ENCODE peak calls at places on chromosomes 5 and 9, in eight cellular contexts. F is stomach, S is A549, B is ovary, A is upper lobe of left lung, R is heart left ventricle, Z is uterus, N is body of pancreas. I is an unnamed sample.

GRCh38 chr9:122819791-122820489 is 8.4 kb downstream of the PDCL start:
- DNase-seq in R (no peak), A (no peak), S (no peak), B (no peak), F (no peak), Z (no peak), N (no peak), I (no peak)

GRCh38 chr5:141876628-141877477 is 1.4 kb downstream of the PCDH1 start:
- DNase-seq in N (peak), B (no peak), S (no peak), A (no peak), R (no peak), Z (no peak), F (peak), I (no peak)

GRCh38 chr5:68114641-68115040 is 100.9 kb upstream of the PIK3R1 start:
- DNase-seq in R (no peak), B (no peak), N (no peak), A (no peak), S (no peak), F (no peak), Z (no peak), I (no peak)

GRCh38 chr5:62767650-62768049 is 189.0 kb downstream of the LRRC70 start:
- DNase-seq in R (no peak), N (no peak), F (no peak), A (no peak), S (no peak), Z (no peak), B (no peak), I (no peak)

GRCh38 chr9:87813119-87813463 is 69.6 kb upstream of the SPATA31E1 start:
- DNase-seq in Z (no peak), N (no peak), R (no peak), S (no peak), A (no peak), F (no peak), B (no peak), I (no peak)

GRCh38 chr5:92527311-92528078 is 1053.5 kb downstream of the NR2F1-AS1 start:
- DNase-seq in N (no peak), A (no peak), Z (no peak), F (no peak), B (no peak), R (no peak), S (no peak), I (no peak)

GRCh38 chr9:30677256-30677655 is 1707.2 kb upstream of the ACO1 start:
- DNase-seq in A (no peak), Z (no peak), F (no peak), N (no peak), S (no peak), R (no peak), B (no peak), I (no peak)

GRCh38 chr5:179873176-179873575 is 14.6 kb upstream of the MRNIP start:
- DNase-seq in R (no peak), Z (no peak), N (no peak), A (no peak), S (no peak), B (no peak), F (no peak), I (no peak)

GRCh38 chr9:16136961-16137360 is 584.1 kb downstream of the CCDC171 start:
- DNase-seq in N (no peak), R (no peak), A (no peak), B (no peak), F (no peak), S (no peak), Z (peak), I (peak)

GRCh38 chr9:90843530-90843929 is 41.9 kb downstream of the SYK start:
- DNase-seq in B (no peak), A (no peak), N (no peak), Z (no peak), S (no peak), R (no peak), F (no peak), I (no peak)

GRCh38 chr5:55450050-55450765 is 84.6 kb downstream of the PLPP1 start:
- DNase-seq in B (no peak), F (no peak), A (no peak), N (no peak), S (no peak), Z (no peak), R (no peak), I (no peak)

GRCh38 chr9:93136011-93136440 is 2.0 kb upstream of the NINJ1 start:
- DNase-seq in Z (no peak), N (no peak), R (no peak), F (no peak), S (no peak), B (peak), A (no peak), I (no peak)

GRCh38 chr5:1834022-1834551 is 32.9 kb downstream of the NDUFS6 start:
- DNase-seq in S (no peak), N (no peak), F (no peak), Z (no peak), A (no peak), R (peak), B (no peak), I (no peak)

GRCh38 chr5:43556857-43557593 is at the start of gene PAIP1:
- DNase-seq in F (peak), S (peak), N (peak), A (peak), R (peak), B (peak), Z (peak), I (peak)

GRCh38 chr5:5295361-5295760 is 127.1 kb upstream of the ICE1 start:
- DNase-seq in F (no peak), Z (no peak), N (no peak), B (no peak), R (no peak), S (no peak), A (no peak), I (no peak)

GRCh38 chr5:143683459-143683858 is 128.5 kb upstream of the HMHB1 start:
- DNase-seq in R (no peak), Z (no peak), F (no peak), B (no peak), S (no peak), A (no peak), N (no peak), I (no peak)

GRCh38 chr9:124041817-124042116 is 30.2 kb downstream of the LHX2 start:
- DNase-seq in Z (no peak), R (no peak), S (no peak), B (no peak), A (no peak), F (no peak), N (no peak), I (no peak)

GRCh38 chr5:102762095-102762534 is 7.0 kb downstream of the PAM start:
- DNase-seq in R (no peak), B (no peak), S (no peak), Z (no peak), F (no peak), A (no peak), N (no peak), I (no peak)

DNA sequence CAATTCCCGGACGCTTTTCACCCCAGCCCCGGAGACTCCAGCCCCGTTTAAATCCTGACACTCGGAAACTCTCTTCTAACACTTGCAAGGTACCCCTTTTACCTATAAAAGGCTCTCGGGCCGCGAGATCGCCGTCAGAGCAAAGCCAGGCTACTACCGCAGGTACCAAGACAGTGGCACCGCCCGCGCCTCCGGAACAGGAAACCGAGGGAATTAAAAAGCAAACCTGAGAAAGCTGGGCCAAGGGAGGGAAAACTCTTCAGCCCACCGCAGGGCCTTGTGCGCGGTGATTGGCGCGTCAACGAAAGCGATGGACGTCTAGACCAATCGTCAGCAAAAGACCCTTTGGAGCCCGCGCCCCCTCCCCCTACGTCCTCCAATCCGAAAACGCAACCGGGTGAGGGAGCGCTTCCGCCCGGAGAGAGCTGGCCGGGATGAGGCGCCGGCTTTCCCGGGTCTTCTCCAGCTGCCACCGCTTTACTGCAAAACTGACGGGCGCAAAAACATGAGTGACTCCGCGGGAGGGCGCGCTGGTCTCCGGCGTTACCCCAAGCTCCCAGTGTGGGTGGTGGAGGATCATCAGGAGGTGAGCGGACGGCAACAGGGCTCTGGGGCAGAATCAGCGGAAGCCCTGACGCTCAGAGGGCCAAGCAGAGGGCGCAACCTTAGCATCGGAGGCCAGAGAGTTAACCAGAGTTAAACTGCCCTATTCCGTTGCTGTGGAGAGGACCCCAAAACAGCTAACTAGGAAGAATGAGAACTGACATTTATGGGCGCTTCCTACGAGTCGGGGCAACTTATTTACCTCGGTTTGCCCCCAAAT is at the start of the genes C5orf22 and DROSHA:
- DNase-seq in N (peak), R (peak), B (peak), A (peak), S (peak), F (peak), Z (peak), I (peak)
- TF ChIP-seq POLR2A in N (peak), R (peak), B (no peak), A (peak), S (peak), F (no peak), Z (peak), I (peak)

DNA sequence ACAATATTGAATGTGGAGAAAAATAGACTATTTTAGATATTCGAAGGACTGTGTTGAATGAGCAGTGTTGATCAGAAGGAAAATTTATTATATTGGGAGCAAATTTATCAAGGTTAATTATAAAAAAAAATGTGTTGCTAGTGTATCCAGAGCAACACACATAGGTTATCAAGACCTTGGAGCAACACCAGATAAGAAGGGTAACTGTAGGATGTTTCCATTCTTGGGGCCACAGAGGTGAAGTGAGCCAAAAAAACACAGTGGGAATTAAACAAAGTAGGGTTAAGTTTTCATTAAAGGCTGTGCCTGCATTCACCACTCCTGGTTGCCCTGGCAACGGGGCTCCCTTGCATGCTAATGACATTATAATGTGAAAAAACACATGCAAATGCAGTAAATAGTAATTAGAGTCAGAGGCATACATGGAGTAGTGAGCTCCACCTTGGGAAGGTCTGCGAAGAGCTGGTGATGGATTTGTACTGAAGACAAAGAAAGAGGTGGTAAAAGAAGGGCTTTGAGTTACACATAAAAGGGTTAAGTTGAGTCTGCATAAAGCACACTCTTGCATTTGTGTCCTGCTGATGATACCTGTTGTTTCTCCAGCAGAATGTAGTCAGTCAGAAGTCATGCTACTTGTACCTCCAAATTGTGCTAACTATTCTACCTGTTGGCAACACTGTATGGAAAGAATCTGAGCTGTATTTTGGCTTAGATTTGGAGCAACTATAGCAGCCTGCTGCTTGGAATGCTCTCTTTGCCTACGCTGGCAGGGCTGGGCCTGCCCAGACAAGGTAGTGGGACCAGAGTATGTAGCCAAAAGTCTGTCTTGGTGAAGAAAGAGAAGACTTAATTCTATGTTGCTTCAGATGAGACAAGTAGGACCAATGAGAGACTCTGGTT is 59.6 kb downstream of the ATG10 start:
- DNase-seq in R (no peak), N (no peak), Z (no peak), F (no peak), A (no peak), S (no peak), B (no peak), I (no peak)
- TF ChIP-seq POLR2A in R (no peak), N (no peak), Z (no peak), F (no peak), A (no peak), S (no peak), B (no peak), I (no peak)

GRCh38 chr5:133025804-133026663 is at the start of gene ZCCHC10:
- DNase-seq in F (peak), A (peak), Z (peak), N (peak), S (peak), R (peak), B (peak), I (peak)
- TF ChIP-seq POLR2A in F (no peak), A (peak), Z (peak), N (peak), S (peak), R (peak), B (peak), I (peak)

DNA sequence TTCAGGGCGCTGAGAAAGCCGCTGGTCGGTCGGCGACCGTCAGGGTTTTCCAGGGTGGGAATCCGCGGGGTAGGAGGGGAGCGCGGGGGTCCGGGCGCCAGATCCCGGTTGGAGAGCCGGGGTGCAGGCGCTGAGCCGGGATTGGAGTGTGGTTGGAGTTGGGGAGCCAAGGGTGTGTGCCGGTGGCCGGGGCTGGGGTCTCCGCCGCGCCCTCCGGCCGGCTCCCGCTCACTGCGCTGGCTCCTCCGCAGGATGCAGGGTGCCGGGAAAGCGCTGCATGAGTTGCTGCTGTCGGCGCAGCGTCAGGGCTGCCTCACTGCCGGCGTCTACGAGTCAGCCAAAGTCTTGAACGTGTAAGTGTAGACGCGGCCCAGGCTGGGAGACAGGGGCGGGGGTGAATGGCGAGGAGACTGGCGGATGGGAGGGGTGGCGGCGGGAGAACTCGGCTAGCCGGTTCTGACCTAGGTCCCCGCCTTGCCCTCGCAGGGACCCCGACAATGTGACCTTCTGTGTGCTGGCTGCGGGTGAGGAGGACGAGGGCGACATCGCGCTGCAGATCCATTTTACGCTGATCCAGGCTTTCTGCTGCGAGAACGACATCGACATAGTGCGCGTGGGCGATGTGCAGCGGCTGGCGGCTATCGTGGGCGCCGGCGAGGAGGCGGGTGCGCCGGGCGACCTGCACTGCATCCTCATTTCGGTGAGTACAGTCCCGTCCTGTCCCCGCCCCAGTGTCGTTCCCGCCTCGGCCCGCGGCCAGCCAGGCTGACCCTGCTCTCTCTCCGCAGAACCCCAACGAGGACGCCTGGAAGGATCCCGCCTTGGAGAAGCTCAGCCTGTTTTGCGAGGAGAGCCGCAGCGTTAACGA is 603 bp downstream of the GADD45G start:
- DNase-seq in R (peak), N (peak), A (peak), B (peak), F (peak), Z (peak), S (no peak), I (peak)
- TF ChIP-seq POLR2A in R (peak), N (no peak), A (no peak), B (no peak), F (no peak), Z (no peak), S (no peak), I (peak)

GRCh38 chr9:89418882-89419641 is 78.9 kb downstream of the SEMA4D start:
- DNase-seq in S (no peak), A (no peak), R (no peak), F (no peak), N (no peak), Z (no peak), B (no peak), I (no peak)
- TF ChIP-seq POLR2A in S (no peak), A (no peak), R (no peak), F (no peak), N (no peak), Z (no peak), B (no peak), I (no peak)

GRCh38 chr9:89427621-89428221 is 70.2 kb downstream of the SEMA4D start:
- DNase-seq in R (peak), Z (no peak), S (no peak), N (no peak), F (no peak), B (no peak), A (no peak), I (no peak)

GRCh38 chr9:89428222-89428761 is 69.6 kb downstream of the SEMA4D start:
- DNase-seq in B (no peak), N (no peak), Z (no peak), F (no peak), S (no peak), A (no peak), R (peak), I (no peak)

GRCh38 chr9:89425024-89425805 is 72.7 kb downstream of the SEMA4D start:
- DNase-seq in R (peak), A (no peak), S (no peak), F (no peak), B (no peak), N (no peak), Z (no peak), I (no peak)

GRCh38 chr9:89425921-89426388 is 72.0 kb downstream of the SEMA4D start:
- DNase-seq in N (no peak), Z (no peak), B (no peak), A (no peak), R (peak), S (no peak), F (no peak), I (no peak)

GRCh38 chr9:89426389-89426961 is 71.4 kb downstream of the SEMA4D start:
- DNase-seq in A (no peak), R (peak), Z (no peak), F (no peak), S (no peak), N (no peak), B (no peak), I (no peak)
- TF ChIP-seq POLR2A in A (no peak), R (no peak), Z (no peak), F (no peak), S (no peak), N (no peak), B (no peak), I (no peak)

I was measured in gastrocnemius medialis.